ENCODE peak calls at places on chromosome 4, in eight cellular contexts. F, N, T, H, C, Q, S and A are unnamed samples.

GRCh38 chr4:55116450-55116849 is 8.9 kb downstream of the KDR start:
- DNase-seq in T (no peak), N (no peak), Q (no peak), H (no peak), C (no peak), S (no peak), F (no peak), A (no peak)

GRCh38 chr4:57575465-57575864 is 465.3 kb upstream of the IGFBP7 start:
- DNase-seq in H (no peak), F (no peak), S (no peak), T (no peak), Q (no peak), C (peak; percentile 25), N (no peak), A (no peak)

GRCh38 chr4:146521543-146522097 is at the start of gene SLC10A7:
- DNase-seq in C (peak; percentile 89), S (peak; percentile 82), N (peak; percentile 87), Q (peak; percentile 83), F (peak; percentile 76), H (peak; percentile 68), T (peak; percentile 84), A (peak; percentile 30)

GRCh38 chr4:95506264-95506663 is 42.5 kb downstream of the UNC5C start:
- DNase-seq in F (no peak), T (no peak), H (peak; percentile 59), S (no peak), N (no peak), Q (no peak), C (no peak), A (no peak)

GRCh38 chr4:73086095-73086869 is 16.8 kb upstream of the COX18 start:
- DNase-seq in N (no peak), H (peak; percentile 6), S (no peak), C (no peak), Q (no peak), F (no peak), T (no peak), A (no peak)

GRCh38 chr4:76977731-76978350 is 28.3 kb downstream of the SEPTIN11 start:
- DNase-seq in N (no peak), F (no peak), H (peak; percentile 74), C (no peak), S (no peak), Q (no peak), T (no peak), A (no peak)

GRCh38 chr4:111450867-111451266 is 694.4 kb upstream of the FAM241A start:
- DNase-seq in Q (no peak), H (no peak), T (no peak), C (no peak), S (no peak), F (no peak), N (no peak), A (no peak)

GRCh38 chr4:41472098-41472497 is 65.9 kb upstream of the LIMCH1 start:
- DNase-seq in H (no peak), T (no peak), Q (no peak), C (no peak), N (no peak), S (no peak), F (no peak), A (no peak)

GRCh38 chr4:10279261-10279660 is 162.7 kb upstream of the WDR1 start:
- DNase-seq in C (no peak), S (no peak), N (no peak), T (no peak), F (no peak), Q (no peak), H (no peak), A (no peak)

GRCh38 chr4:153152453-153153338 is 51.5 kb upstream of the TRIM2 start:
- DNase-seq in C (peak; percentile 95), S (peak; percentile 77), N (peak; percentile 71), F (peak; percentile 42), H (peak; percentile 41), T (no peak), Q (peak; percentile 67), A (peak; percentile 19)

GRCh38 chr4:11496313-11496956 is 67.7 kb upstream of the HS3ST1 start:
- DNase-seq in Q (no peak), T (no peak), C (no peak), N (no peak), F (no peak), S (no peak), H (no peak), A (no peak)

GRCh38 chr4:77921701-77922100 is 59.1 kb downstream of the MRPL1 start:
- DNase-seq in Q (no peak), C (no peak), S (no peak), H (peak; percentile 88), N (no peak), T (no peak), F (no peak), A (no peak)

GRCh38 chr4:38800956-38801450 is 3.6 kb downstream of the TLR1 start:
- DNase-seq in S (no peak), Q (no peak), F (no peak), T (no peak), H (no peak), N (no peak), C (no peak), A (no peak)

GRCh38 chr4:61938250-61938846 is 738.2 kb downstream of the ADGRL3 start:
- DNase-seq in C (no peak), N (no peak), T (no peak), H (no peak), Q (no peak), F (no peak), S (no peak), A (no peak)

GRCh38 chr4:85928775-85929585 is 430.9 kb downstream of the MAPK10 start:
- DNase-seq in T (no peak), F (no peak), S (no peak), Q (no peak), C (no peak), N (no peak), H (peak; percentile 14), A (no peak)

GRCh38 chr4:66691101-66691500 is 854.2 kb downstream of the CENPC start:
- DNase-seq in F (no peak), Q (no peak), H (no peak), C (no peak), T (no peak), S (no peak), N (no peak), A (no peak)

GRCh38 chr4:66688674-66689073 is 856.6 kb downstream of the CENPC start:
- DNase-seq in H (peak; percentile 11), C (no peak), S (no peak), F (no peak), Q (peak; percentile 24), T (no peak), N (no peak), A (no peak)

GRCh38 chr4:66694716-66695115 is 850.6 kb downstream of the CENPC start:
- DNase-seq in T (no peak), H (no peak), F (no peak), N (no peak), Q (no peak), S (no peak), C (no peak), A (no peak)

GRCh38 chr4:66693694-66694093 is 851.6 kb downstream of the CENPC start:
- DNase-seq in F (no peak), Q (peak; percentile 24), N (no peak), S (no peak), T (no peak), C (no peak), H (no peak), A (no peak)
- TF ChIP-seq CTCF in F (no peak), Q (no peak), N (no peak), S (no peak), T (no peak), C (no peak), H (no peak), A (no peak)

GRCh38 chr4:1520145-1520661 is 114.0 kb upstream of the NKX1-1 start:
- DNase-seq in H (no peak), T (peak; percentile 56), F (peak; percentile 18), C (no peak), N (no peak), S (peak; percentile 54), Q (no peak), A (no peak)

GRCh38 chr4:1517592-1518411 is 111.6 kb upstream of the NKX1-1 start:
- DNase-seq in T (peak; percentile 52), N (no peak), F (peak; percentile 6), C (no peak), S (no peak), H (no peak), Q (no peak), A (no peak)

GRCh38 chr4:1516881-1517480 is 110.7 kb upstream of the NKX1-1 start:
- DNase-seq in T (peak; percentile 28), Q (no peak), C (no peak), F (peak; percentile 4), S (no peak), N (no peak), H (no peak), A (no peak)

GRCh38 chr4:1521821-1522361 is 115.6 kb upstream of the NKX1-1 start:
- DNase-seq in C (no peak), Q (no peak), F (peak; percentile 1), H (no peak), N (no peak), S (peak; percentile 32), T (peak; percentile 54), A (no peak)

GRCh38 chr4:1518997-1519700 is 112.9 kb upstream of the NKX1-1 start:
- DNase-seq in C (no peak), S (peak; percentile 52), F (peak; percentile 11), H (no peak), N (no peak), Q (no peak), T (peak; percentile 58), A (no peak)
- H3K27me3 ChIP-seq in C (no peaks in the 10 kb centered on the region), S (no peaks in the 10 kb centered on the region), F (no peaks in the 10 kb centered on the region), H (peaks cover 13% of the 10 kb centered on the region), N (peaks cover 7% of the 10 kb centered on the region), Q (peaks cover 12% of the 10 kb centered on the region), T (peaks cover 15% of the 10 kb centered on the region), A (no peaks in the 10 kb centered on the region)

GRCh38 chr4:81454953-81455352 is 16.8 kb downstream of the RASGEF1B start:
- DNase-seq in C (no peak), Q (no peak), S (no peak), T (no peak), N (no peak), H (no peak), F (no peak), A (no peak)
- H3K36me3 ChIP-seq in C (peaks cover 100% of the 10 kb centered on the region), Q (peaks cover 2% of the 10 kb centered on the region), S (no peaks in the 10 kb centered on the region), T (no peaks in the 10 kb centered on the region), N (peaks cover 3% of the 10 kb centered on the region), H (no peaks in the 10 kb centered on the region), F (peaks cover 78% of the 10 kb centered on the region), A (no peaks in the 10 kb centered on the region)

GRCh38 chr4:87425711-87426110 is 3.3 kb downstream of the NUDT9 start:
- DNase-seq in C (no peak), N (no peak), F (no peak), Q (no peak), S (no peak), H (no peak), T (no peak), A (no peak)

GRCh38 chr4:87427518-87427868 is 5.1 kb downstream of the NUDT9 start:
- DNase-seq in H (no peak), S (no peak), N (no peak), T (no peak), C (no peak), F (no peak), Q (no peak), A (no peak)

GRCh38 chr4:87430038-87430437 is 7.7 kb downstream of the NUDT9 start:
- DNase-seq in N (no peak), T (no peak), S (no peak), Q (no peak), C (no peak), F (no peak), H (no peak), A (no peak)

GRCh38 chr4:87426865-87427517 is 4.6 kb downstream of the NUDT9 start:
- DNase-seq in F (no peak), S (no peak), N (no peak), Q (no peak), C (no peak), H (no peak), T (no peak), A (no peak)

GRCh38 chr4:87428979-87429378 is 6.6 kb downstream of the NUDT9 start:
- DNase-seq in Q (no peak), T (no peak), H (no peak), C (no peak), F (no peak), N (no peak), S (no peak), A (no peak)
- TF ChIP-seq CTCF in Q (no peak), T (no peak), H (no peak), C (no peak), F (no peak), N (no peak), S (no peak), A (no peak)